ENCODE peak calls at places on chromosomes 16 and 17, in seven cellular contexts. I, Y, R, L, P, D and Q are unnamed samples.

GRCh38 chr17:1574697-1575471 is 12.3 kb upstream of the PITPNA start:
- DNase-seq in I (no peak), Y (no peak), R (no peak), L (no peak), P (no peak), D (no peak), Q (no peak)

GRCh38 chr17:29038511-29039300 is 4.2 kb upstream of the PIPOX start:
- DNase-seq in I (no peak), Y (no peak), R (no peak), L (no peak), P (no peak), D (no peak), Q (no peak)

GRCh38 chr16:58464047-58464915 is 35.7 kb upstream of the NDRG4 start:
- DNase-seq in I (peak), Y (peak), R (no peak), L (no peak), P (no peak), D (peak), Q (no peak)

GRCh38 chr17:74512041-74512440 is 19.2 kb downstream of the CD300LB start:
- DNase-seq in I (no peak), Y (no peak), R (no peak), L (no peak), P (no peak), D (no peak), Q (no peak)

GRCh38 chr17:18921485-18921884 is 30.5 kb upstream of the SLC5A10 start:
- DNase-seq in I (no peak), Y (no peak), R (no peak), L (no peak), P (no peak), D (no peak), Q (no peak)

GRCh38 chr16:80580109-80580832 is 39.5 kb downstream of the DYNLRB2 start:
- DNase-seq in I (peak), Y (no peak), R (no peak), L (no peak), P (no peak), D (no peak), Q (no peak)

GRCh38 chr16:88743693-88744519 is 37.6 kb downstream of the CTU2 start:
- DNase-seq in I (peak), Y (peak), R (peak), L (peak), P (peak), D (peak), Q (no peak)

GRCh38 chr16:17850626-17851265 is 380.0 kb upstream of the XYLT1 start:
- DNase-seq in I (no peak), Y (no peak), R (no peak), L (no peak), P (no peak), D (no peak), Q (no peak)

GRCh38 chr17:33200587-33200986 is 92.5 kb downstream of the ASIC2 start:
- DNase-seq in I (no peak), Y (no peak), R (no peak), L (no peak), P (no peak), D (peak), Q (no peak)

GRCh38 chr17:73371846-73372245 is 60.0 kb upstream of the CDC42EP4 start:
- DNase-seq in I (no peak), Y (no peak), R (no peak), L (no peak), P (no peak), D (no peak), Q (no peak)

GRCh38 chr16:58299757-58300349 is 5.0 kb upstream of the PRSS54 start:
- DNase-seq in I (no peak), Y (no peak), R (peak), L (no peak), P (no peak), D (peak), Q (no peak)

GRCh38 chr16:64363039-64363438 is 758.8 kb downstream of the CDH11 start:
- DNase-seq in I (no peak), Y (no peak), R (no peak), L (no peak), P (no peak), D (no peak), Q (no peak)

GRCh38 chr16:89442990-89443726 is 47.2 kb downstream of the ANKRD11 start:
- DNase-seq in I (no peak), Y (no peak), R (peak), L (no peak), P (no peak), D (no peak), Q (no peak)

GRCh38 chr17:55606431-55606830 is 95.2 kb upstream of the SMIM36 start:
- DNase-seq in I (no peak), Y (no peak), R (no peak), L (no peak), P (no peak), D (no peak), Q (no peak)

GRCh38 chr17:45040459-45040858 is 11.0 kb downstream of the DCAKD start:
- DNase-seq in I (no peak), Y (no peak), R (no peak), L (no peak), P (no peak), D (no peak), Q (no peak)